ENCODE peak calls at places on chromosomes 5 and 9, in eight cellular contexts. One of them, this sample, is unnamed. For H3K36me3, the result is how much of the 10 kb centered on the place peaks cover.

GRCh38 chr9:127971357-127972315 is 9.2 kb downstream of the EEIG1 start:
- DNase-seq in osteoblast: peak
- DNase-seq in heart left ventricle: no peak
- DNase-seq in lung: no peak
- DNase-seq in SJCRH30: no peak
- DNase-seq in kidney: no peak
- DNase-seq in sigmoid colon: peak
- DNase-seq in left ventricle myocardium inferior: no peak
- DNase-seq in this sample: peak

GRCh38 chr9:28810375-28811075 is 1237.2 kb upstream of the C9orf72 start:
- DNase-seq in osteoblast: no peak
- DNase-seq in heart left ventricle: no peak
- DNase-seq in lung: no peak
- DNase-seq in SJCRH30: no peak
- DNase-seq in kidney: no peak
- DNase-seq in sigmoid colon: no peak
- DNase-seq in left ventricle myocardium inferior: no peak
- DNase-seq in this sample: no peak

GRCh38 chr5:81393783-81394718 is at the start of gene ACOT12:
- DNase-seq in osteoblast: peak
- DNase-seq in heart left ventricle: no peak
- DNase-seq in lung: no peak
- DNase-seq in SJCRH30: no peak
- DNase-seq in kidney: peak
- DNase-seq in sigmoid colon: peak
- DNase-seq in left ventricle myocardium inferior: no peak
- DNase-seq in this sample: peak

GRCh38 chr9:120949290-120949689 is 22.7 kb upstream of the TRAF1 start:
- DNase-seq in osteoblast: no peak
- DNase-seq in heart left ventricle: no peak
- DNase-seq in lung: no peak
- DNase-seq in SJCRH30: no peak
- DNase-seq in kidney: no peak
- DNase-seq in sigmoid colon: no peak
- DNase-seq in left ventricle myocardium inferior: no peak
- DNase-seq in this sample: no peak

GRCh38 chr5:67985686-67986387 is 229.7 kb upstream of the PIK3R1 start:
- DNase-seq in osteoblast: no peak
- DNase-seq in heart left ventricle: no peak
- DNase-seq in lung: no peak
- DNase-seq in SJCRH30: no peak
- DNase-seq in kidney: no peak
- DNase-seq in sigmoid colon: no peak
- DNase-seq in left ventricle myocardium inferior: no peak
- DNase-seq in this sample: no peak

GRCh38 chr9:134332266-134332665 is 6.0 kb downstream of the RXRA start:
- DNase-seq in osteoblast: peak
- DNase-seq in heart left ventricle: no peak
- DNase-seq in lung: no peak
- DNase-seq in SJCRH30: no peak
- DNase-seq in kidney: peak
- DNase-seq in sigmoid colon: no peak
- DNase-seq in left ventricle myocardium inferior: no peak
- DNase-seq in this sample: no peak

GRCh38 chr9:117305454-117305853 is 109.4 kb downstream of the ASTN2 start:
- DNase-seq in osteoblast: no peak
- DNase-seq in heart left ventricle: no peak
- DNase-seq in lung: no peak
- DNase-seq in SJCRH30: no peak
- DNase-seq in kidney: no peak
- DNase-seq in sigmoid colon: no peak
- DNase-seq in left ventricle myocardium inferior: no peak
- DNase-seq in this sample: no peak

GRCh38 chr5:159951387-159951786 is 35.1 kb downstream of the ADRA1B start:
- DNase-seq in osteoblast: no peak
- DNase-seq in heart left ventricle: no peak
- DNase-seq in lung: no peak
- DNase-seq in SJCRH30: peak
- DNase-seq in kidney: no peak
- DNase-seq in sigmoid colon: no peak
- DNase-seq in left ventricle myocardium inferior: no peak
- DNase-seq in this sample: no peak

GRCh38 chr5:96572864-96573512 is 89.2 kb upstream of the CAST start:
- DNase-seq in osteoblast: peak
- DNase-seq in heart left ventricle: no peak
- DNase-seq in lung: no peak
- DNase-seq in SJCRH30: no peak
- DNase-seq in kidney: no peak
- DNase-seq in sigmoid colon: no peak
- DNase-seq in left ventricle myocardium inferior: no peak
- DNase-seq in this sample: no peak

GRCh38 chr9:118318770-118319443 is 614.7 kb downstream of the TLR4 start:
- DNase-seq in osteoblast: no peak
- DNase-seq in heart left ventricle: peak
- DNase-seq in lung: no peak
- DNase-seq in SJCRH30: peak
- DNase-seq in kidney: peak
- DNase-seq in sigmoid colon: no peak
- DNase-seq in left ventricle myocardium inferior: no peak
- DNase-seq in this sample: no peak

GRCh38 chr9:72586388-72587160 is 65.2 kb downstream of the TMC1 start:
- DNase-seq in osteoblast: peak
- DNase-seq in heart left ventricle: no peak
- DNase-seq in lung: peak
- DNase-seq in SJCRH30: no peak
- DNase-seq in kidney: no peak
- DNase-seq in sigmoid colon: no peak
- DNase-seq in left ventricle myocardium inferior: no peak
- DNase-seq in this sample: no peak

GRCh38 chr9:129549684-129550083 is 71.2 kb downstream of the C9orf50 start:
- DNase-seq in osteoblast: no peak
- DNase-seq in heart left ventricle: no peak
- DNase-seq in lung: no peak
- DNase-seq in SJCRH30: no peak
- DNase-seq in kidney: peak
- DNase-seq in sigmoid colon: peak
- DNase-seq in left ventricle myocardium inferior: peak
- DNase-seq in this sample: peak

GRCh38 chr9:112119225-112120045 is 55.7 kb downstream of the SUSD1 start:
- DNase-seq in osteoblast: no peak
- DNase-seq in heart left ventricle: no peak
- DNase-seq in lung: peak
- DNase-seq in SJCRH30: no peak
- DNase-seq in kidney: no peak
- DNase-seq in sigmoid colon: no peak
- DNase-seq in left ventricle myocardium inferior: no peak
- DNase-seq in this sample: no peak

GRCh38 chr9:109414125-109414785 is 83.9 kb downstream of the PTPN3 start:
- DNase-seq in osteoblast: no peak
- DNase-seq in heart left ventricle: no peak
- DNase-seq in lung: no peak
- DNase-seq in SJCRH30: no peak
- DNase-seq in kidney: no peak
- DNase-seq in sigmoid colon: no peak
- DNase-seq in left ventricle myocardium inferior: no peak
- DNase-seq in this sample: no peak

GRCh38 chr9:98899399-98900056 is 44.2 kb upstream of the COL15A1 start:
- DNase-seq in osteoblast: peak
- DNase-seq in heart left ventricle: no peak
- DNase-seq in lung: no peak
- DNase-seq in SJCRH30: peak
- DNase-seq in kidney: no peak
- DNase-seq in sigmoid colon: no peak
- DNase-seq in left ventricle myocardium inferior: no peak
- DNase-seq in this sample: no peak

GRCh38 chr9:123399803-123400378 is 43.9 kb downstream of the CRB2 start:
- DNase-seq in osteoblast: peak
- DNase-seq in heart left ventricle: no peak
- DNase-seq in lung: no peak
- DNase-seq in SJCRH30: peak
- DNase-seq in kidney: no peak
- DNase-seq in sigmoid colon: no peak
- DNase-seq in left ventricle myocardium inferior: no peak
- DNase-seq in this sample: no peak

GRCh38 chr5:94691947-94692346 is 73.5 kb downstream of the SLF1 start:
- DNase-seq in osteoblast: no peak
- DNase-seq in heart left ventricle: no peak
- DNase-seq in lung: no peak
- DNase-seq in SJCRH30: no peak
- DNase-seq in kidney: no peak
- DNase-seq in sigmoid colon: no peak
- DNase-seq in left ventricle myocardium inferior: no peak
- DNase-seq in this sample: peak

DNA sequence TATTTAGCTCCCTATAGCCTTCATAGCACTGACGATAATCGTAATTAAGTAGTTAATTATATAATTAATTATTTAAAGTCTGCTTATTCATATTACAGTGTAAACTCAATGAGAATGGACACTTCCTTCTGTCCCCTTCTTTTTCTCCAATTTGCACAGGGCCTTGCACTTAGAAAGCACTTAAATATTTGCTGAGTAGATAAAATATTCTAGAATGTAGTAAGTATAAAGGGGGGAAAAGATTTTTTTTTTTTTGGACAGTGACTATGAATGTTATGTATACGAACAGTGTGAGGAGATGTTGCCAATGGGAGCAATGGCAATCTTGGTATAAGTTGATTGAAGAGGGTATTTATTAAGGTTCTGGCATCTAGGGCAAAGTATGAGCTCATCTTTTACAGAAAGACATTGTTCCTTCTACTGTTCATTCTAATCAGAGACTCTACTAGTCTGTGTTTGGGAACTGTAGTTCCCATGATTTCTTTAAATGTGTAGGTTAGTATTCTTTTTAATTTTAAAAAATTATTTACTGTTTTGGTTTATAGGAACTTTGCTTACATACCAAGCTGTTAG is 49.4 kb downstream of the YTHDC2 start:
- DNase-seq in osteoblast: no peak
- DNase-seq in heart left ventricle: no peak
- DNase-seq in lung: no peak
- DNase-seq in SJCRH30: no peak
- DNase-seq in kidney: no peak
- DNase-seq in sigmoid colon: no peak
- DNase-seq in left ventricle myocardium inferior: no peak
- DNase-seq in this sample: no peak
- H3K36me3 ChIP-seq in osteoblast: under half
- H3K36me3 ChIP-seq in heart left ventricle: half or more
- H3K36me3 ChIP-seq in lung: under half
- H3K36me3 ChIP-seq in SJCRH30: half or more
- H3K36me3 ChIP-seq in kidney: under half
- H3K36me3 ChIP-seq in sigmoid colon: under half
- H3K36me3 ChIP-seq in left ventricle myocardium inferior: half or more
- H3K36me3 ChIP-seq in this sample: under half

GRCh38 chr5:7873216-7873615 is 4.3 kb downstream of the MTRR start:
- DNase-seq in osteoblast: no peak
- DNase-seq in heart left ventricle: no peak
- DNase-seq in lung: no peak
- DNase-seq in SJCRH30: no peak
- DNase-seq in kidney: no peak
- DNase-seq in sigmoid colon: no peak
- DNase-seq in left ventricle myocardium inferior: no peak
- DNase-seq in this sample: no peak

GRCh38 chr5:7874639-7875038 is 5.7 kb downstream of the MTRR start:
- DNase-seq in osteoblast: no peak
- DNase-seq in heart left ventricle: no peak
- DNase-seq in lung: no peak
- DNase-seq in SJCRH30: no peak
- DNase-seq in kidney: no peak
- DNase-seq in sigmoid colon: no peak
- DNase-seq in left ventricle myocardium inferior: no peak
- DNase-seq in this sample: no peak

GRCh38 chr5:7872517-7873149 is 3.7 kb downstream of the MTRR start:
- DNase-seq in osteoblast: no peak
- DNase-seq in heart left ventricle: no peak
- DNase-seq in lung: no peak
- DNase-seq in SJCRH30: no peak
- DNase-seq in kidney: no peak
- DNase-seq in sigmoid colon: no peak
- DNase-seq in left ventricle myocardium inferior: no peak
- DNase-seq in this sample: no peak

GRCh38 chr5:7876867-7877266 is 7.9 kb downstream of the MTRR start:
- DNase-seq in osteoblast: peak
- DNase-seq in heart left ventricle: no peak
- DNase-seq in lung: no peak
- DNase-seq in SJCRH30: no peak
- DNase-seq in kidney: no peak
- DNase-seq in sigmoid colon: no peak
- DNase-seq in left ventricle myocardium inferior: no peak
- DNase-seq in this sample: no peak

GRCh38 chr5:7875151-7875550 is 6.2 kb downstream of the MTRR start:
- DNase-seq in osteoblast: no peak
- DNase-seq in heart left ventricle: no peak
- DNase-seq in lung: no peak
- DNase-seq in SJCRH30: no peak
- DNase-seq in kidney: no peak
- DNase-seq in sigmoid colon: no peak
- DNase-seq in left ventricle myocardium inferior: no peak
- DNase-seq in this sample: no peak
- H3K36me3 ChIP-seq in osteoblast: under half
- H3K36me3 ChIP-seq in heart left ventricle: half or more
- H3K36me3 ChIP-seq in lung: under half
- H3K36me3 ChIP-seq in SJCRH30: under half
- H3K36me3 ChIP-seq in kidney: under half
- H3K36me3 ChIP-seq in sigmoid colon: under half
- H3K36me3 ChIP-seq in left ventricle myocardium inferior: half or more
- H3K36me3 ChIP-seq in this sample: under half

DNA sequence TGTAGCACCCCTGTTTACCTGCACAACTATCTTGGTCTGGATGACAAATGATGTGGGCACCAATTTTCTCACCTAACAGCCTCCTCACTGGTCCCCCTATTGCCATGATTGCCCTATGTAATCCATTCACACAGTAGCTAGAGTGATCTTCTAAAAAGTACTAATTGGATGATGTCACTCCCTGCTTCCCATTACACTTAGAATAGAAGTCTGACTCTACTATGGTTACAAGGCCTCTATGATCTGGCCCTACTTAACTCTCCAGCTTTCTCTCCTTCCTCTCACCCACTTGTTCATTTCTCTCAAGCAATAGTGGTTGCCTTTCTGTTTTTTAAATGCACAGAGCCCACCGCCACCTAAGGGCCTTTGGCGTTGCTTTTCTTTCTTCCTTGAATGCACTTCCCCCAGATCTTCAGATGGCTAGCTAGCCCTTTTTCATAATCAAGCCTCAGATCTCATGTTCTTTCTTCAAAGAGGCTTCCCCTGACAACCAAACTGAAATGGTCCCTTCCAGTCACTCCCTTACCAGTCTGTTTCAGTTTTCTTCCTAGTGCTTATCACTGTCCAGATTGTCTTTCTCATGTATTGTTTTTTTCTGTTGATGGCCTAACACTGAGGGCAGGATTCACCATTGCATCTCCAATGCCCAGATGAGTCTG is 8.7 kb downstream of the IGIP start:
- DNase-seq in osteoblast: no peak
- DNase-seq in heart left ventricle: no peak
- DNase-seq in lung: no peak
- DNase-seq in SJCRH30: no peak
- DNase-seq in kidney: no peak
- DNase-seq in sigmoid colon: no peak
- DNase-seq in left ventricle myocardium inferior: no peak
- DNase-seq in this sample: no peak
- H3K36me3 ChIP-seq in osteoblast: under half
- H3K36me3 ChIP-seq in heart left ventricle: under half
- H3K36me3 ChIP-seq in lung: under half
- H3K36me3 ChIP-seq in SJCRH30: under half
- H3K36me3 ChIP-seq in kidney: under half
- H3K36me3 ChIP-seq in sigmoid colon: under half
- H3K36me3 ChIP-seq in left ventricle myocardium inferior: under half
- H3K36me3 ChIP-seq in this sample: under half

GRCh38 chr5:134892282-134892681 is 12.6 kb upstream of the PCBD2 start:
- DNase-seq in osteoblast: no peak
- DNase-seq in heart left ventricle: no peak
- DNase-seq in lung: no peak
- DNase-seq in SJCRH30: no peak
- DNase-seq in kidney: no peak
- DNase-seq in sigmoid colon: no peak
- DNase-seq in left ventricle myocardium inferior: no peak
- DNase-seq in this sample: no peak
- H3K36me3 ChIP-seq in osteoblast: under half
- H3K36me3 ChIP-seq in heart left ventricle: half or more
- H3K36me3 ChIP-seq in lung: under half
- H3K36me3 ChIP-seq in SJCRH30: under half
- H3K36me3 ChIP-seq in kidney: under half
- H3K36me3 ChIP-seq in sigmoid colon: under half
- H3K36me3 ChIP-seq in left ventricle myocardium inferior: half or more
- H3K36me3 ChIP-seq in this sample: under half